ENCODE peak calls at places on chromosomes 3 and 15, in five cellular contexts. V is naive thymus-derived CD8-positive, alpha-beta T cell; K is stimulated activated CD4-positive, alpha-beta T cell treated with anti-CD3 and anti-CD28 coated beads, TNF-alpha, amount 100 ng/mL, for 4 hours; O is MCF 10A; N is AG08395. Y is an unnamed sample.

GRCh38 chr15:42772126-42772525 is 35.2 kb upstream of the CDAN1 start:
- DNase-seq in V (no peak), K (no peak), O (no peak), N (no peak), Y (no peak)

GRCh38 chr3:16614033-16615031 is 9.1 kb upstream of the DAZL start:
- DNase-seq in V (no peak), K (no peak), O (no peak), N (no peak), Y (no peak)

GRCh38 chr15:67823371-67824156 is 1.7 kb upstream of the SKOR1 start:
- DNase-seq in V (no peak), K (no peak), O (no peak), N (no peak), Y (no peak)

GRCh38 chr3:50876947-50877346 is 202.2 kb downstream of the DOCK3 start:
- DNase-seq in V (no peak), K (no peak), O (no peak), N (peak; percentile 5), Y (no peak)

GRCh38 chr15:42097018-42097417 is 2.7 kb upstream of the PLA2G4D start:
- DNase-seq in V (no peak), K (no peak), O (no peak), N (no peak), Y (no peak)

GRCh38 chr3:184808021-184808420 is 3.9 kb upstream of the VPS8 start:
- DNase-seq in V (no peak), K (no peak), O (no peak), N (no peak), Y (no peak)

GRCh38 chr15:94535298-94536048 is 304.1 kb downstream of the MCTP2 start:
- DNase-seq in V (no peak), K (no peak), O (no peak), N (no peak), Y (no peak)

GRCh38 chr3:122681294-122682015 is 816 bp downstream of the PARP14 start:
- DNase-seq in V (no peak), K (no peak), O (no peak), N (no peak), Y (peak; percentile 4)

GRCh38 chr15:93296786-93297500 is 207.9 kb upstream of the RGMA start:
- DNase-seq in V (no peak), K (no peak), O (no peak), N (no peak), Y (no peak)

GRCh38 chr15:68678746-68679145 is 100.0 kb downstream of the CORO2B start:
- DNase-seq in V (no peak), K (no peak), O (no peak), N (no peak), Y (no peak)

GRCh38 chr3:184977796-184978195 is 165.8 kb downstream of the VPS8 start:
- DNase-seq in V (no peak), K (no peak), O (no peak), N (no peak), Y (no peak)

GRCh38 chr3:61699622-61700021 is 138.3 kb downstream of the PTPRG start:
- DNase-seq in V (no peak), K (no peak), O (no peak), N (no peak), Y (no peak)

GRCh38 chr3:107268461-107268860 is 108.8 kb upstream of the CCDC54 start:
- DNase-seq in V (no peak), K (no peak), O (no peak), N (no peak), Y (no peak)

GRCh38 chr3:174776123-174776522 is 83.0 kb upstream of the NAALADL2 start:
- DNase-seq in V (no peak), K (no peak), O (peak; percentile 60), N (no peak), Y (no peak)

GRCh38 chr3:39207361-39208192 is 15.2 kb upstream of the XIRP1 start:
- DNase-seq in V (no peak), K (no peak), O (no peak), N (no peak), Y (no peak)

GRCh38 chr15:39118510-39118909 is 462.4 kb upstream of the THBS1 start:
- DNase-seq in V (no peak), K (no peak), O (peak; percentile 82), N (peak; percentile 78), Y (no peak)

GRCh38 chr3:65484964-65485363 is 553.8 kb downstream of the MAGI1 start:
- DNase-seq in V (no peak), K (no peak), O (no peak), N (peak; percentile 9), Y (no peak)

GRCh38 chr3:117486709-117487394 is 777.3 kb downstream of the TUSC7 start:
- DNase-seq in V (no peak), K (no peak), O (no peak), N (no peak), Y (no peak)

GRCh38 chr15:33055962-33056361 is 138.6 kb downstream of the FMN1 start:
- DNase-seq in V (no peak), K (no peak), O (no peak), N (no peak), Y (no peak)

GRCh38 chr15:71448688-71449114 is 333.4 kb downstream of the THSD4 start:
- DNase-seq in V (no peak), K (no peak), O (peak; percentile 79), N (peak; percentile 67), Y (peak; percentile 24)

GRCh38 chr15:92772626-92773244 is 117.2 kb upstream of the FAM174B start:
- DNase-seq in V (no peak), K (no peak), O (no peak), N (no peak), Y (no peak)

GRCh38 chr3:127157181-127157828 is 35.6 kb upstream of the PRR23E start:
- DNase-seq in V (no peak), K (no peak), O (no peak), N (no peak), Y (no peak)

GRCh38 chr3:70614111-70614510 is 301.7 kb upstream of the MDFIC2 start:
- DNase-seq in V (no peak), K (no peak), O (no peak), N (no peak), Y (no peak)

GRCh38 chr3:41041899-41042298 is 157.4 kb upstream of the CTNNB1 start:
- DNase-seq in V (no peak), K (no peak), O (no peak), N (no peak), Y (no peak)

GRCh38 chr3:33582234-33582633 is 135.8 kb downstream of the CLASP2 start:
- DNase-seq in V (no peak), K (no peak), O (no peak), N (no peak), Y (no peak)

GRCh38 chr15:34621675-34622074 is 38.2 kb upstream of the GOLGA8B start:
- DNase-seq in V (no peak), K (no peak), O (peak; percentile 51), N (peak; percentile 18), Y (no peak)

GRCh38 chr3:122942937-122943827 is 84.4 kb downstream of the SEMA5B start:
- DNase-seq in V (no peak), K (no peak), O (peak; percentile 80), N (peak; percentile 85), Y (peak; percentile 80)

GRCh38 chr3:124391774-124392173 is 338.5 kb upstream of the UMPS start:
- DNase-seq in V (no peak), K (no peak), O (no peak), N (no peak), Y (no peak)